ENCODE peak calls at places on chromosomes 16 and 17, in five cellular contexts. X, G, D, L and C are unnamed samples.

GRCh38 chr16:73048292-73049050 is 543 bp upstream of the ZFHX3 start:
- DNase-seq in G (peak), D (peak), X (no peak), L (no peak), C (no peak)

GRCh38 chr16:67530013-67530939 is 1.6 kb downstream of the RIPOR1 start:
- DNase-seq in X (no peak), L (no peak), G (peak), D (peak), C (no peak)

GRCh38 chr17:81345211-81346089 is 49.8 kb upstream of the BAHCC1 start:
- DNase-seq in X (peak), D (peak), G (peak), L (peak), C (peak)

GRCh38 chr17:27239046-27239445 is 54.9 kb upstream of the WSB1 start:
- DNase-seq in X (no peak), G (no peak), L (no peak), D (no peak), C (no peak)

GRCh38 chr17:5329784-5330557 is 47.9 kb downstream of the RABEP1 start:
- DNase-seq in L (no peak), G (no peak), D (no peak), X (no peak), C (no peak)

GRCh38 chr16:62963846-62964245 is 927.6 kb upstream of the CDH8 start:
- DNase-seq in X (no peak), G (no peak), D (no peak), L (no peak), C (no peak)

GRCh38 chr16:81879625-81880024 is 100.5 kb downstream of the PLCG2 start:
- DNase-seq in G (no peak), L (no peak), D (no peak), X (peak), C (no peak)

GRCh38 chr17:3980381-3980975 is 16.2 kb upstream of the ATP2A3 start:
- DNase-seq in X (no peak), G (no peak), D (no peak), L (no peak), C (no peak)

GRCh38 chr17:78781339-78782304 is at the start of gene CYTH1:
- DNase-seq in X (peak), L (peak), G (no peak), D (peak), C (peak)

GRCh38 chr16:57570301-57571070 is 28.0 kb downstream of the ADGRG5 start:
- DNase-seq in L (no peak), D (no peak), X (no peak), G (no peak), C (no peak)

GRCh38 chr16:85126731-85127662 is 14.7 kb upstream of the CIBAR2 start:
- DNase-seq in D (peak), G (no peak), X (peak), L (peak), C (no peak)

GRCh38 chr17:43418441-43419374 is 19.9 kb downstream of the ARL4D start:
- DNase-seq in G (no peak), L (no peak), X (peak), D (peak), C (no peak)

GRCh38 chr16:82639666-82640336 is 13.0 kb downstream of the CDH13 start:
- DNase-seq in D (peak), X (peak), L (peak), G (peak), C (no peak)

GRCh38 chr16:72877374-72878028 is 170.4 kb downstream of the ZFHX3 start:
- DNase-seq in L (no peak), G (no peak), D (peak), X (no peak), C (no peak)

GRCh38 chr16:81496742-81497141 is 52.1 kb downstream of the CMIP start:
- DNase-seq in L (no peak), G (no peak), X (no peak), D (no peak), C (no peak)

GRCh38 chr16:9256196-9256595 is 164.8 kb downstream of the HAPSTR1 start:
- DNase-seq in D (peak), X (peak), L (peak), G (no peak), C (no peak)

GRCh38 chr16:6682142-6682811 is 650.4 kb upstream of the RBFOX1 start:
- DNase-seq in L (no peak), D (no peak), X (peak), G (peak), C (no peak)

GRCh38 chr17:77571562-77571981 is 386.9 kb upstream of the TNRC6C start:
- DNase-seq in X (no peak), D (no peak), G (no peak), L (peak), C (peak)

GRCh38 chr17:44331249-44331760 is 6.7 kb upstream of the SLC25A39 start:
- DNase-seq in G (no peak), D (peak), L (no peak), X (peak), C (peak)

GRCh38 chr17:40313660-40314556 is 4.9 kb downstream of the RARA start:
- DNase-seq in X (no peak), G (no peak), L (no peak), D (no peak), C (no peak)

GRCh38 chr16:57693539-57693938 is 1.1 kb upstream of the DRC7 start:
- DNase-seq in X (no peak), D (no peak), G (no peak), L (no peak), C (no peak)

GRCh38 chr17:44968225-44969143 is at the start of gene C1QL1:
- DNase-seq in L (peak), D (peak), G (peak), X (peak), C (peak)

GRCh38 chr17:7929158-7930029 is at the start of gene KCNAB3:
- DNase-seq in X (peak), L (peak), G (peak), D (peak), C (peak)

GRCh38 chr16:53945996-53946395 is 242.0 kb downstream of the FTO start:
- DNase-seq in L (no peak), D (peak), G (no peak), X (no peak), C (no peak)

GRCh38 chr17:596287-596686 is 118.4 kb downstream of the VPS53 start:
- DNase-seq in D (peak), G (no peak), X (no peak), L (no peak), C (no peak)

GRCh38 chr16:57627184-57627871 is 1.1 kb upstream of the ADGRG1 start:
- DNase-seq in X (no peak), L (no peak), D (peak), G (no peak), C (no peak)

GRCh38 chr17:2598166-2598565 is 4.7 kb downstream of the PAFAH1B1 start:
- DNase-seq in X (no peak), D (peak), L (no peak), G (no peak), C (no peak)

GRCh38 chr17:28746611-28747045 is 2.8 kb downstream of the TRAF4 start:
- DNase-seq in G (no peak), D (no peak), L (no peak), X (no peak), C (no peak)

GRCh38 chr17:72477529-72477928 is 356.7 kb downstream of the SOX9 start:
- DNase-seq in G (no peak), L (no peak), D (no peak), X (no peak), C (no peak)

GRCh38 chr17:21302711-21303425 is 18.4 kb downstream of the MAP2K3 start:
- DNase-seq in L (no peak), D (no peak), X (no peak), G (peak), C (no peak)

GRCh38 chr16:53089434-53090270 is 34.9 kb downstream of the CHD9 start:
- DNase-seq in X (no peak), L (no peak), D (no peak), G (no peak), C (no peak)

GRCh38 chr16:75244844-75245758 is 6.3 kb downstream of the BCAR1 start:
- DNase-seq in L (no peak), X (no peak), D (peak), G (peak), C (no peak)

GRCh38 chr17:58330544-58330996 is 2.0 kb upstream of the TSPOAP1 start:
- DNase-seq in X (no peak), L (peak), D (no peak), G (no peak), C (no peak)